ENCODE peak calls at places on chromosomes 12 and 14, in seven cellular contexts. Y, B, G, O, K, Z and X are unnamed samples.

GRCh38 chr12:92275443-92276154 is 130.0 kb upstream of the BTG1 start:
- DNase-seq in Y (no peak), B (no peak), G (no peak), O (no peak), K (no peak), Z (no peak), X (no peak)

GRCh38 chr12:100608776-100609175 is 35.3 kb downstream of the GAS2L3 start:
- DNase-seq in Y (no peak), B (no peak), G (no peak), O (no peak), K (no peak), Z (no peak), X (no peak)

GRCh38 chr14:32212833-32213232 is 9.8 kb upstream of the RNU6-8 start:
- DNase-seq in Y (no peak), B (no peak), G (no peak), O (no peak), K (no peak), Z (no peak), X (no peak)

GRCh38 chr14:96827310-96827709 is 30.1 kb downstream of the VRK1 start:
- DNase-seq in Y (no peak), B (no peak), G (no peak), O (no peak), K (no peak), Z (no peak), X (no peak)

GRCh38 chr12:92717202-92717601 is 14.4 kb downstream of the PLEKHG7 start:
- DNase-seq in Y (no peak), B (no peak), G (peak), O (peak), K (no peak), Z (no peak), X (peak)

GRCh38 chr12:52657305-52657902 is 5.4 kb upstream of the KRT2 start:
- DNase-seq in Y (no peak), B (no peak), G (no peak), O (no peak), K (no peak), Z (no peak), X (no peak)

GRCh38 chr12:81639196-81639595 is 120.0 kb downstream of the PPFIA2 start:
- DNase-seq in Y (no peak), B (no peak), G (peak), O (no peak), K (no peak), Z (no peak), X (peak)

GRCh38 chr14:61812347-61813100 is 50.3 kb downstream of the SNAPC1 start:
- DNase-seq in Y (peak), B (no peak), G (no peak), O (peak), K (no peak), Z (peak), X (no peak)

GRCh38 chr14:104968153-104968527 is 10.0 kb downstream of the AHNAK2 start:
- DNase-seq in Y (peak), B (no peak), G (peak), O (peak), K (peak), Z (peak), X (peak)

GRCh38 chr12:25242981-25243764 is 7.6 kb downstream of the KRAS start:
- DNase-seq in Y (no peak), B (no peak), G (peak), O (no peak), K (no peak), Z (peak), X (no peak)

GRCh38 chr14:64082837-64083236 is 211.3 kb downstream of the ESR2 start:
- DNase-seq in Y (no peak), B (no peak), G (peak), O (no peak), K (no peak), Z (peak), X (peak)

GRCh38 chr14:52399886-52400599 is 85.9 kb downstream of the PTGER2 start:
- DNase-seq in Y (no peak), B (peak), G (peak), O (peak), K (no peak), Z (peak), X (peak)

GRCh38 chr12:76303365-76303764 is 44.9 kb downstream of the BBS10 start:
- DNase-seq in Y (no peak), B (no peak), G (peak), O (no peak), K (no peak), Z (no peak), X (peak)

GRCh38 chr12:44342371-44342770 is 506.5 kb downstream of the TMEM117 start:
- DNase-seq in Y (no peak), B (no peak), G (no peak), O (no peak), K (no peak), Z (no peak), X (no peak)

GRCh38 chr12:80033457-80033856 is 65.9 kb upstream of the OTOGL start:
- DNase-seq in Y (no peak), B (peak), G (peak), O (no peak), K (no peak), Z (no peak), X (peak)

GRCh38 chr12:70920251-70920851 is at the start of gene PTPRR:
- DNase-seq in Y (peak), B (no peak), G (no peak), O (peak), K (no peak), Z (peak), X (no peak)

GRCh38 chr12:117408161-117408791 is 46.9 kb upstream of the NOS1 start:
- DNase-seq in Y (no peak), B (no peak), G (peak), O (peak), K (no peak), Z (peak), X (peak)

GRCh38 chr12:5260086-5260485 is 171.8 kb upstream of the NTF3 start:
- DNase-seq in Y (no peak), B (no peak), G (no peak), O (no peak), K (no peak), Z (no peak), X (peak)

GRCh38 chr12:109459247-109459646 is 17.9 kb downstream of the KCTD10 start:
- DNase-seq in Y (no peak), B (peak), G (peak), O (peak), K (no peak), Z (no peak), X (peak)
- H3K4me3 ChIP-seq in Y (no peak), B (no peak), G (no peak), O (no peak), K (no peak), Z (no peak), X (no peak)

GRCh38 chr12:54002915-54003339 is 3.0 kb downstream of the HOXC9 start:
- DNase-seq in Y (no peak), B (no peak), G (no peak), O (no peak), K (no peak), Z (no peak), X (no peak)

GRCh38 chr12:54002278-54002914 is 2.4 kb downstream of the HOXC9 start:
- DNase-seq in Y (no peak), B (no peak), G (no peak), O (no peak), K (no peak), Z (no peak), X (no peak)

GRCh38 chr12:54000774-54001114 is 783 bp downstream of the HOXC9 start:
- DNase-seq in Y (no peak), B (no peak), G (no peak), O (no peak), K (no peak), Z (no peak), X (no peak)

GRCh38 chr12:54000105-54000773 is at the start of gene HOXC9:
- DNase-seq in Y (peak), B (no peak), G (no peak), O (no peak), K (no peak), Z (no peak), X (peak)

DNA sequence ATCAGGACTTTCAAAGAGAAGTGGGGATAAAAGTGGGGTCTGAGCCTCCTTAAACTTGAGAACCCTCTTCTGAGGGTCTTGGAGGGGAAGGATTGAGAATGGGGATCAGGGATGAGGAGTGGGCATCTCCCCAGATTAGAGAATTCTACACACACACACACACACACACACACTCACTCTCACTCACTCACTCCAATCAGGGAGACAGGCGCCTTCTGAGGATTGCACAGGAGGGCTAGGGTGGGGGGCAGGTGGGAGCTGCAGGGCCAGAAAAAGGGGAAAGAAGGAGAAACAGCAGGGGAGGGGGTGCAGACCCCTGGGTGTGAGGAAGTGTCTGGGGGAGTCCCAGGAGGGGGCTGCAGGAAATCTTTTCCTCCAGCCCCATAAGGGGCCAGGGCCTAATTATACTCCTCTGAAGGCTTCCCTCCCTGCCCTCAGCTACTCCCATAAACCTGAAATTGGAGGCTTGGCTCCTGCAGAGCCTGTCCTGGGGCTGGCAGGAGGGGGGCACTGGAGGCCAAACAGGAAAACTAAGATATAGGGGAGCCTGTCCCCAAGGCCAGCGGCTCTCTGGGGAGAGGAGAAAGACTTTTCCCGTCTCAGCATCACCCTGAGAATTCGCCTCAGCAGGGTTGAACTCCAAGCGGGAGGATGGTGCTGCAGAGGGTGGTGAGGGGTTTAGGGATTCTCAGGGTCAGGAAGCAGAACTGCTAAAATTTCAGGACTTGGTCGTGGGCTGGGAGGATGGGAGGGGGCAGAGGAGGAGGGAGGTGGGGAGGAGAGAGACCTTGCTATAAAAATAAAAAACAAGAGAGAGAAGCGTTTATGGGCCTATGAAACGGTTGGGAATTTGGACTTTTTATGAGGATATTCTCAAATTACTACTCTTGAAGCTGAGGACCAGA is 1.6 kb downstream of the HOXC9 start:
- DNase-seq in Y (no peak), B (no peak), G (no peak), O (no peak), K (no peak), Z (no peak), X (no peak)
- H3K4me3 ChIP-seq in Y (peak), B (no peak), G (peak), O (no peak), K (peak), Z (no peak), X (peak)

GRCh38 chr12:87975879-87976278 is 53.3 kb downstream of the C12orf50 start:
- DNase-seq in Y (no peak), B (no peak), G (no peak), O (no peak), K (no peak), Z (no peak), X (no peak)

GRCh38 chr12:87985069-87985675 is 44.0 kb downstream of the C12orf50 start:
- DNase-seq in Y (no peak), B (no peak), G (no peak), O (no peak), K (no peak), Z (no peak), X (no peak)

GRCh38 chr12:87982208-87982607 is 47.0 kb downstream of the C12orf50 start:
- DNase-seq in Y (no peak), B (peak), G (peak), O (no peak), K (no peak), Z (no peak), X (peak)

GRCh38 chr12:87981495-87981894 is 47.7 kb downstream of the C12orf50 start:
- DNase-seq in Y (no peak), B (no peak), G (peak), O (no peak), K (no peak), Z (no peak), X (no peak)
- H3K4me3 ChIP-seq in Y (no peak), B (no peak), G (no peak), O (no peak), K (no peak), Z (no peak), X (no peak)

GRCh38 chr12:47907851-47908454 is 3.2 kb upstream of the VDR start:
- DNase-seq in Y (no peak), B (no peak), G (no peak), O (no peak), K (no peak), Z (no peak), X (no peak)

GRCh38 chr12:47903151-47903611 is 1.6 kb downstream of the VDR start:
- DNase-seq in Y (no peak), B (peak), G (peak), O (no peak), K (no peak), Z (peak), X (peak)

GRCh38 chr12:47903927-47904646 is 707 bp downstream of the VDR start:
- DNase-seq in Y (no peak), B (peak), G (peak), O (no peak), K (peak), Z (peak), X (peak)

GRCh38 chr12:47904647-47905312 is at the start of gene VDR:
- DNase-seq in Y (peak), B (peak), G (peak), O (peak), K (peak), Z (peak), X (peak)

GRCh38 chr12:47905313-47905730 is 528 bp upstream of the VDR start:
- DNase-seq in Y (no peak), B (no peak), G (no peak), O (peak), K (no peak), Z (peak), X (peak)
- H3K4me3 ChIP-seq in Y (peak), B (peak), G (peak), O (peak), K (peak), Z (peak), X (peak)

DNA sequence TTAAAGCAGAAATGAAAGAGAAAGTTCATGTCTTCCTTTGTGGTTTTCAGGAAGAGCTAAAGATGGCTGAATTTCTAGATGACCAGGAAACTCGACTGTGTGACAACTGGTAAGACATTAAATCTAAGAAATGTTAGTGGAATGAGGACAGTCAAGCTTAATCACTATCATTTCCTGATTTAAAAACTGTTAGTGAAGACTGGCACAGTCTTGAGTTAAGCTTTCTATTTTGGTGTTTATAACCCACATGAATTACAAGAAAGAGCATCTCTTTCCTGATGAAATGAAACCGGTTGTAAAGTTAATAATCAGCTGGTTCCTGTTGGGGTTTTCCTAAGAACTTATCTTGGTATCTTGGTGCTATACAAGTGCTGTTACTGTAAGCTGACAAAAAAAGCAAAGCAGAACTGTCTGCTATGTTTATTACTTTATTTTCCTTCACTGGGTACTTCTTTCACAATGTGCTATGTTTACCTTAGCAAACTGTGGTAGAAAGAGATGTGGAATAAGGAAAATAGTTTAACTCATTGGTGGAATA is 5.2 kb downstream of the TRAFD1 start:
- DNase-seq in Y (no peak), B (no peak), G (no peak), O (no peak), K (no peak), Z (peak), X (peak)
- H3K4me3 ChIP-seq in Y (no peak), B (peak), G (no peak), O (no peak), K (peak), Z (no peak), X (no peak)

GRCh38 chr12:39372204-39372925 is 70.6 kb downstream of the KIF21A start:
- DNase-seq in Y (no peak), B (no peak), G (no peak), O (no peak), K (no peak), Z (no peak), X (no peak)

GRCh38 chr12:39368891-39369290 is 74.0 kb downstream of the KIF21A start:
- DNase-seq in Y (no peak), B (no peak), G (no peak), O (no peak), K (no peak), Z (no peak), X (no peak)

GRCh38 chr12:39367494-39367893 is 75.4 kb downstream of the KIF21A start:
- DNase-seq in Y (no peak), B (no peak), G (no peak), O (no peak), K (no peak), Z (no peak), X (no peak)

GRCh38 chr12:39368096-39368495 is 74.8 kb downstream of the KIF21A start:
- DNase-seq in Y (no peak), B (no peak), G (peak), O (no peak), K (no peak), Z (no peak), X (no peak)

GRCh38 chr12:39369756-39370155 is 73.2 kb downstream of the KIF21A start:
- DNase-seq in Y (no peak), B (no peak), G (no peak), O (no peak), K (no peak), Z (no peak), X (no peak)
- H3K4me3 ChIP-seq in Y (no peak), B (no peak), G (no peak), O (no peak), K (no peak), Z (no peak), X (no peak)

DNA sequence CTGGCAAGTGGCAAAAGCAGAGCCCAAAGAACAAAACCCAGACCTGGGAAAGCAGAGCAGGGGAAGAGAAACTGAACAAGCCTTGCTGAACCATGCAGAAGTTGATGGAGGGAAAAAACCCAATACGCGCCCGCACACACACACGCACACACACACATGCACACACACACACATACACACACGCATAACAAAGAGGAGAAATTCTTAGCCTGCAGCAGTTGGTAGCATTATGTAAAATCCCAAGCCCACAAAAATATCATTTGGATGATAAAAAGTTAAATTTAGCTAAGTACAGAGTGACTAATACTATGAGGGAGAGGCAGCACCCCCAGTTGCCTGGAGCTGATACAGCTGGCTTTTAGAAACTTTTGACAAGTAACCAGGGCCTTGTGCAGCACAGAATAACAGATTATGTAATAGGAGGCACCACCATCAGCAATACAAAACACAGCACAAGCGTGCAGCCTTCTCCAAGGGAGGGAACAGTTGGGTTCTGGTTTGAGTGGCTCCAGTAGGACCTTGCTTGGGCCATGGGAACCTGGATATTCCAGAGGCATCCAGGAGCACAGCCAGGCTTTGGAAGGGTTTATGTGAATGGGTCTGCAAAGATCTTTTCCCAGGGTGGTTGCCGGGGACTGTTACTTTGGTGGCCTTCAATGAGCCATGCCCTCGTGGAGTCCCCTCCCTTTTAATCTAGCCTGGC is 35.3 kb downstream of the PITPNM2 start:
- DNase-seq in Y (no peak), B (peak), G (peak), O (no peak), K (no peak), Z (peak), X (peak)
- H3K4me3 ChIP-seq in Y (no peak), B (no peak), G (no peak), O (no peak), K (no peak), Z (no peak), X (no peak)

GRCh38 chr14:92923744-92924103 is 774 bp downstream of the CHGA start:
- DNase-seq in Y (no peak), B (no peak), G (no peak), O (no peak), K (no peak), Z (no peak), X (no peak)
- H3K4me3 ChIP-seq in Y (peak), B (no peak), G (no peak), O (peak), K (peak), Z (no peak), X (no peak)

DNA sequence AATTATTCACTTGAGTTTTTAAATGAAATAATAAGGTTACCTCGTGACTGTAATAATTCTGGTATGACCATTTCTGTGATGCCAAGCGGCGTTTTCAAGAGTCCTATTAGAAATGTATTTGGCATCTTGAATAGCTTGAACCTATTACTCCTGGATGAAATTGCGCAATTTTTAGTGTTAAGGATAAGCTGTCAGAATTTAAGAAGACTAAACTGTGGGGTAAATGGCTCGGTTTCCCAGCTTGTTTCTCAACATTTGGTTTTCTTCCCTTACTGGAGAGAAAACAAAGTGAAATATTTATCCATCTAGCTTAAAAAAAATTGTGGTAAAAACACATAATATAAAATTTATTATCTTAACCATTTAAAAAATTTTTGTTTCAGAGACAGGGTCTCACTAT is 26.8 kb downstream of the PCNX1 start:
- DNase-seq in Y (no peak), B (no peak), G (peak), O (no peak), K (no peak), Z (no peak), X (no peak)
- H3K4me3 ChIP-seq in Y (no peak), B (no peak), G (no peak), O (no peak), K (no peak), Z (no peak), X (no peak)